ENCODE peak calls at places on chromosomes 11 and 22, in six cellular contexts. O, W, B, Q, H and L are unnamed samples.
A peak's percentile ranks its signal among the peaks of the same experiment; 100 is the strongest.

GRCh38 chr11:45847908-45848316 is 637 bp downstream of the CRY2 start:
- DNase-seq in O (no peak), W (peak; percentile 64), B (peak; percentile 84), Q (peak; percentile 42), H (peak; percentile 66), L (peak; percentile 46)

GRCh38 chr22:31080848-31081649 is at the start of gene SMTN:
- DNase-seq in O (no peak), W (peak; percentile 85), B (peak; percentile 97), Q (peak; percentile 80), H (peak; percentile 96), L (peak; percentile 94)

GRCh38 chr11:36594316-36594989 is at the start of gene IFTAP:
- DNase-seq in O (peak; percentile 8), W (peak; percentile 92), B (peak; percentile 82), Q (peak; percentile 90), H (peak; percentile 42), L (peak; percentile 65)

GRCh38 chr11:132258865-132259264 is 888.5 kb downstream of the NTM start:
- DNase-seq in O (no peak), W (peak; percentile 72), B (no peak), Q (no peak), H (no peak), L (no peak)

GRCh38 chr11:79864882-79865281 is 424.1 kb upstream of the TENM4 start:
- DNase-seq in O (no peak), W (no peak), B (no peak), Q (peak; percentile 4), H (peak; percentile 60), L (no peak)

GRCh38 chr11:1302041-1302460 is 7.4 kb downstream of the TOLLIP start:
- DNase-seq in O (no peak), W (no peak), B (peak; percentile 74), Q (no peak), H (peak; percentile 21), L (no peak)

GRCh38 chr11:121792185-121792584 is 323.8 kb downstream of the BLID start:
- DNase-seq in O (no peak), W (no peak), B (no peak), Q (no peak), H (no peak), L (no peak)

GRCh38 chr11:80240245-80240644 is 799.4 kb upstream of the TENM4 start:
- DNase-seq in O (no peak), W (no peak), B (no peak), Q (no peak), H (no peak), L (no peak)

GRCh38 chr11:127919206-127920000 is 668.0 kb downstream of the ETS1 start:
- DNase-seq in O (no peak), W (peak; percentile 87), B (no peak), Q (no peak), H (no peak), L (no peak)

GRCh38 chr11:110174645-110175310 is 81.6 kb downstream of the ZC3H12C start:
- DNase-seq in O (no peak), W (peak; percentile 73), B (no peak), Q (no peak), H (no peak), L (no peak)

GRCh38 chr11:6705905-6706535 is 22.9 kb upstream of the MRPL17 start:
- DNase-seq in O (peak; percentile 15), W (peak; percentile 63), B (no peak), Q (peak; percentile 45), H (peak; percentile 54), L (peak; percentile 22)

GRCh38 chr11:19853901-19854300 is 141.3 kb downstream of the NAV2 start:
- DNase-seq in O (no peak), W (peak; percentile 29), B (no peak), Q (no peak), H (no peak), L (no peak)

GRCh38 chr22:44879301-44879680 is 126.9 kb downstream of the ARHGAP8 start:
- DNase-seq in O (no peak), W (no peak), B (peak; percentile 59), Q (no peak), H (no peak), L (no peak)

GRCh38 chr22:27581241-27581640 is 220.3 kb downstream of the MN1 start:
- DNase-seq in O (no peak), W (no peak), B (peak; percentile 25), Q (no peak), H (no peak), L (no peak)

GRCh38 chr11:79013509-79013908 is 427.3 kb downstream of the TENM4 start:
- DNase-seq in O (no peak), W (peak; percentile 50), B (no peak), Q (peak; percentile 1), H (no peak), L (no peak)

GRCh38 chr11:71112454-71112853 is 139.9 kb downstream of the SHANK2 start:
- DNase-seq in O (no peak), W (no peak), B (peak; percentile 57), Q (no peak), H (no peak), L (no peak)

GRCh38 chr11:76185931-76186401 is 20.3 kb downstream of the WNT11 start:
- DNase-seq in O (no peak), W (no peak), B (no peak), Q (no peak), H (no peak), L (no peak)

GRCh38 chr11:107040447-107041444 is 22.5 kb upstream of the GUCY1A2 start:
- DNase-seq in O (no peak), W (peak; percentile 23), B (no peak), Q (no peak), H (no peak), L (no peak)

GRCh38 chr11:90476442-90477007 is 253.7 kb upstream of the CHORDC1 start:
- DNase-seq in O (no peak), W (peak; percentile 0), B (no peak), Q (peak; percentile 54), H (peak; percentile 37), L (no peak)

GRCh38 chr22:25566812-25567211 is 2.3 kb downstream of the GRK3 start:
- DNase-seq in O (no peak), W (no peak), B (no peak), Q (no peak), H (no peak), L (no peak)

GRCh38 chr22:38271927-38272372 is 860 bp downstream of the TMEM184B start:
- DNase-seq in O (no peak), W (no peak), B (no peak), Q (no peak), H (peak; percentile 71), L (peak; percentile 54)

GRCh38 chr11:3046641-3047040 is 10.6 kb downstream of the CARS1 start:
- DNase-seq in O (no peak), W (no peak), B (no peak), Q (no peak), H (no peak), L (no peak)

GRCh38 chr11:3047637-3048036 is 9.6 kb downstream of the CARS1 start:
- DNase-seq in O (no peak), W (no peak), B (no peak), Q (no peak), H (no peak), L (no peak)

GRCh38 chr11:3044915-3045314 is 12.3 kb downstream of the CARS1 start:
- DNase-seq in O (no peak), W (no peak), B (no peak), Q (no peak), H (no peak), L (no peak)

GRCh38 chr11:3044004-3044403 is 13.2 kb downstream of the CARS1 start:
- DNase-seq in O (no peak), W (peak; percentile 24), B (peak; percentile 23), Q (no peak), H (no peak), L (no peak)

GRCh38 chr11:3046190-3046589 is 11.0 kb downstream of the CARS1 start:
- DNase-seq in O (no peak), W (no peak), B (no peak), Q (peak; percentile 25), H (no peak), L (no peak)
- TF ChIP-seq CTCF in O (no peak), W (peak; percentile 20), B (no peak), Q (no peak), H (no peak), L (no peak)

GRCh38 chr22:46993626-46994025 is 231.2 kb downstream of the TBC1D22A start:
- DNase-seq in O (no peak), W (no peak), B (no peak), Q (no peak), H (peak; percentile 81), L (peak; percentile 31)
- H3K27ac ChIP-seq in O (no peak overlapping the region), W (no peak overlapping the region), B (no peak overlapping the region), Q (no peak overlapping the region), H (peak overlapping the region; percentile 32), L (no peak overlapping the region)

GRCh38 chr11:67251841-67252240 is 14.4 kb upstream of the GRK2 start:
- DNase-seq in O (no peak), W (no peak), B (no peak), Q (no peak), H (no peak), L (no peak)

GRCh38 chr11:67253872-67254624 is 12.2 kb upstream of the GRK2 start:
- DNase-seq in O (no peak), W (no peak), B (no peak), Q (no peak), H (no peak), L (no peak)

GRCh38 chr11:67254768-67255167 is 11.5 kb upstream of the GRK2 start:
- DNase-seq in O (no peak), W (no peak), B (no peak), Q (no peak), H (no peak), L (no peak)

GRCh38 chr11:67250059-67251043 is 15.9 kb upstream of the GRK2 start:
- DNase-seq in O (no peak), W (no peak), B (no peak), Q (no peak), H (no peak), L (no peak)

DNA sequence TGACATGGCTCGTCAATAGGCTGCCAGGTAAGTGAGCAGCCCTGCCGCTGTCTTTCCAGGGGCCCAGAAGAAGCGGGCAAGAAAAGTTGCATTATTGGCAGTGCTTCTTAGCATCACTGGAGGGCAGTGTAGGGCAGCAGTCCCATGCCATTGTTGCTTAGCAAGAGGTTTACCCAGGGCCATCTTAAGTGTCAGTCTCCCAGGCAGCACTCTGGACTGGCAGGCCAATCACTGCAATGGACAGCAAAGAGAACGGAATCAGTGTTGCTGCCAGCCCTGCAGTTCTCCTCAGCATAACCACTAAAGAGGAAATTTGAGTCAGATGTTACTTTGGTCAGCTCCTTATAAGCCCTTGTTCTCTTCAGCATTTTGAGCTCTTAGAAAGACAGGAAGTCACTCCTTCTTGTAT is 13.4 kb upstream of the GRK2 start:
- DNase-seq in O (no peak), W (peak; percentile 36), B (no peak), Q (peak; percentile 80), H (no peak), L (no peak)
- TF ChIP-seq CTCF in O (no peak), W (peak; percentile 38), B (peak; percentile 32), Q (peak; percentile 40), H (no peak), L (no peak)

DNA sequence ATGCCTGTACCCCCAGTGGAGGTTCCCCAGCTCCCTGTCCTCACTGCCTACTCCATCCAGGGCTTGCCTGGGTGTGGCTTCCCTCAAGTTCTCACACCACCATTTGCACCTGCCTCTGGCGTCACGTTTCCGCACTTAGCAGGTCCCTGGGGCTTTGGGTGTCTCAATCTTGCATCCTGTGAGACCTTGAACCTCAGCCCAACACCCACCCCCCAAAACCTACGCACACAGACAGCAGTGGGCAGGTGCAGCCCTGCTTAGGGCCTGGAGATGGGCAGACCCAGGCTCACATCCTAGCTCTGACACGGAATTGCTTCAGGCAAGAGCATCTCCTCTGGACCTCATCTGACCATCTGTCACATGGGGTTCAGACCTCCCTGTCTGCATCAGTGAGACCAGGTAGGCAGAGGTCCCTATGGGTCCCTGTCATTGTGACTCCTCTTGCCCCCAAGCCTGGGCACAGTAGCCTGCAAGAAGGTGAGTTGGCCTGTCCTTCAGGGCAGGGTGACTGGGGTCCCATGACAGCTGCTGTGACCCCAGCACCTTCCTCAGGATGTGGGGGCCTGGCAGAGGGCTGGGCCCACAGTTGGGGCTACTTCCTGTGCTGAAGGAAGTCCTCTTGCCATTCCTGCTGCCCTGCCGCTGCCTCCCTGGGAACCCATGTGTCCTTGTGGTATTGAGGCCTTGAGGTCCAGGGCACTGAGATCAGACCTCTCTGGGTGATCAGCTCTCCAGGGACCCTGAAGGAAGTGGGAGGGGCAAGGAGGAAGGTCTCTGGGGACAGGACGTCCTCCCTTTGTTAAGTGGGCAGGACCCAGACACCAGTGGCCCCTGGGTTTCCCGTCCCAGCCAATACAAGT is 2.0 kb downstream of the SIPA1 start:
- DNase-seq in O (no peak), W (no peak), B (peak; percentile 96), Q (no peak), H (no peak), L (no peak)
- H3K27ac ChIP-seq in O (no peak overlapping the region), W (no peak overlapping the region), B (peak overlapping the region; percentile 95), Q (no peak overlapping the region), H (peak overlapping the region; percentile 74), L (peak overlapping the region; percentile 26)